ENCODE peak calls at places on chromosome 7, in four cellular contexts. H, Q, K and U are unnamed samples.

GRCh38 chr7:13797545-13797944 is 191.9 kb downstream of the ETV1 start:
- DNase-seq in H (no peak), Q (no peak), K (no peak), U (no peak)

GRCh38 chr7:150848561-150849115 is 3.7 kb upstream of the AOC1 start:
- DNase-seq in Q (no peak), H (no peak), K (no peak), U (no peak)

GRCh38 chr7:130995252-130996081 is 261.5 kb upstream of the KLF14 start:
- DNase-seq in K (no peak), H (no peak), Q (no peak), U (no peak)

GRCh38 chr7:76509931-76510877 is at the start of gene UPK3B:
- DNase-seq in K (no peak), Q (no peak), H (no peak), U (no peak)

GRCh38 chr7:6384327-6384726 is 63.4 kb downstream of the DAGLB start:
- DNase-seq in Q (no peak), K (no peak), H (no peak), U (no peak)

GRCh38 chr7:80232969-80233724 is 98.5 kb downstream of the GNAI1 start:
- DNase-seq in H (no peak), Q (no peak), K (no peak), U (no peak)

GRCh38 chr7:151083824-151084160 is 499 bp upstream of the TMUB1 start:
- DNase-seq in K (no peak), Q (no peak), H (no peak), U (no peak)

GRCh38 chr7:47783456-47784240 is 164.6 kb downstream of the PKD1L1 start:
- DNase-seq in H (peak), K (no peak), Q (no peak), U (no peak)

GRCh38 chr7:44287488-44288380 is 37.7 kb downstream of the CAMK2B start:
- DNase-seq in Q (no peak), H (no peak), K (peak), U (no peak)

GRCh38 chr7:105924950-105925349 is 38.1 kb upstream of the CDHR3 start:
- DNase-seq in Q (no peak), K (no peak), H (no peak), U (no peak)

GRCh38 chr7:64884085-64884912 is 18.8 kb upstream of the ZNF273 start:
- DNase-seq in Q (no peak), K (no peak), H (no peak), U (no peak)

GRCh38 chr7:99024066-99024465 is 119.8 kb downstream of the SMURF1 start:
- DNase-seq in Q (no peak), K (no peak), H (no peak), U (no peak)

GRCh38 chr7:45978010-45978681 is 57.1 kb upstream of the IGFBP3 start:
- DNase-seq in Q (no peak), K (no peak), H (peak), U (no peak)

GRCh38 chr7:46577394-46577793 is 656.3 kb upstream of the IGFBP3 start:
- DNase-seq in K (no peak), Q (no peak), H (no peak), U (no peak)

GRCh38 chr7:103794424-103794823 is 195.0 kb downstream of the RELN start:
- DNase-seq in Q (no peak), H (no peak), K (no peak), U (no peak)

GRCh38 chr7:149880871-149881301 is 7.1 kb downstream of the ATP6V0E2 start:
- DNase-seq in K (peak), H (no peak), Q (no peak), U (no peak)

GRCh38 chr7:74164985-74165456 is 9.1 kb upstream of the EIF4H start:
- DNase-seq in Q (no peak), K (no peak), H (no peak), U (no peak)

GRCh38 chr7:20200361-20200760 is 16.8 kb downstream of the MACC1 start:
- DNase-seq in H (no peak), K (no peak), Q (no peak), U (no peak)

GRCh38 chr7:78125884-78126283 is 327.3 kb downstream of the PHTF2 start:
- DNase-seq in K (no peak), Q (no peak), H (no peak), U (no peak)

GRCh38 chr7:150390206-150390605 is 11.1 kb downstream of the ZNF775 start:
- DNase-seq in Q (no peak), H (no peak), K (no peak), U (no peak)

GRCh38 chr7:107224374-107224773 is 55.6 kb downstream of the HBP1 start:
- DNase-seq in H (no peak), Q (no peak), K (no peak), U (no peak)

GRCh38 chr7:86559096-86559495 is 84.6 kb upstream of the GRM3 start:
- DNase-seq in Q (no peak), H (no peak), K (no peak), U (no peak)

GRCh38 chr7:143936087-143937009 is 1.3 kb downstream of the OR2F2 start:
- DNase-seq in H (peak), K (no peak), Q (no peak), U (no peak)

GRCh38 chr7:78535655-78536054 is 737.1 kb downstream of the PHTF2 start:
- DNase-seq in K (no peak), Q (no peak), H (no peak), U (no peak)

GRCh38 chr7:129958643-129959479 is 6.1 kb upstream of the UBE2H start:
- DNase-seq in H (peak), K (no peak), Q (no peak), U (peak)

GRCh38 chr7:140541513-140542192 is 62.3 kb upstream of the MKRN1 start:
- DNase-seq in H (peak), K (no peak), Q (no peak), U (no peak)

GRCh38 chr7:54637712-54638396 is 95.7 kb downstream of the VSTM2A start:
- DNase-seq in K (no peak), Q (no peak), H (no peak), U (no peak)
- H3K27ac ChIP-seq in K (no peak), Q (no peak), H (no peak), U (no peak)

GRCh38 chr7:154931906-154932305 is 71.0 kb downstream of the PAXIP1 start:
- DNase-seq in K (no peak), Q (no peak), H (no peak), U (no peak)

GRCh38 chr7:154927624-154928125 is 75.2 kb downstream of the PAXIP1 start:
- DNase-seq in H (peak), K (peak), Q (peak), U (peak)

GRCh38 chr7:154929006-154929726 is 73.8 kb downstream of the PAXIP1 start:
- DNase-seq in H (no peak), K (no peak), Q (no peak), U (no peak)

GRCh38 chr7:154928136-154929005 is 74.6 kb downstream of the PAXIP1 start:
- DNase-seq in K (no peak), H (peak), Q (peak), U (peak)
- H3K27ac ChIP-seq in K (peak), H (peak), Q (peak), U (peak)

GRCh38 chr7:94578615-94579014 is 69.0 kb downstream of the CASD1 start:
- DNase-seq in K (no peak), Q (no peak), H (no peak), U (no peak)

GRCh38 chr7:94576316-94576715 is 66.7 kb downstream of the CASD1 start:
- DNase-seq in H (no peak), Q (no peak), K (no peak), U (no peak)

GRCh38 chr7:94580601-94581000 is 71.0 kb downstream of the CASD1 start:
- DNase-seq in K (no peak), Q (no peak), H (no peak), U (no peak)

GRCh38 chr7:94575646-94576045 is 66.0 kb downstream of the CASD1 start:
- DNase-seq in H (no peak), K (no peak), Q (no peak), U (no peak)

GRCh38 chr7:94577357-94577756 is 67.7 kb downstream of the CASD1 start:
- DNase-seq in K (no peak), Q (no peak), H (no peak), U (no peak)
- H3K27ac ChIP-seq in K (no peak), Q (no peak), H (no peak), U (no peak)

GRCh38 chr7:50783304-50783703 is 608 bp upstream of the GRB10 start:
- DNase-seq in Q (no peak), K (no peak), H (no peak), U (no peak)
- H3K27ac ChIP-seq in Q (no peak), K (peak), H (peak), U (no peak)

GRCh38 chr7:128431754-128432153 is 22.0 kb upstream of the IMPDH1 start:
- DNase-seq in Q (no peak), K (no peak), H (no peak), U (no peak)
- H3K27ac ChIP-seq in Q (no peak), K (peak), H (no peak), U (no peak)

GRCh38 chr7:141702892-141703291 is 926 bp upstream of the DENND11 start:
- DNase-seq in Q (no peak), K (no peak), H (no peak), U (no peak)
- H3K27ac ChIP-seq in Q (no peak), K (peak), H (no peak), U (no peak)

GRCh38 chr7:55066479-55066878 is 47.7 kb downstream of the EGFR start:
- DNase-seq in H (peak), K (no peak), Q (no peak), U (no peak)

GRCh38 chr7:55066938-55067337 is 48.1 kb downstream of the EGFR start:
- DNase-seq in Q (no peak), H (no peak), K (no peak), U (no peak)

GRCh38 chr7:55065511-55066229 is 46.9 kb downstream of the EGFR start:
- DNase-seq in K (no peak), H (peak), Q (no peak), U (no peak)

GRCh38 chr7:55063633-55064032 is 44.8 kb downstream of the EGFR start:
- DNase-seq in Q (no peak), H (peak), K (no peak), U (no peak)

GRCh38 chr7:55065079-55065478 is 46.3 kb downstream of the EGFR start:
- DNase-seq in Q (no peak), H (peak), K (no peak), U (no peak)
- H3K27ac ChIP-seq in Q (no peak), H (peak), K (peak), U (no peak)

GRCh38 chr7:30844916-30845315 is 66.7 kb upstream of the AQP1 start:
- DNase-seq in H (no peak), K (no peak), Q (no peak), U (no peak)
- H3K27ac ChIP-seq in H (no peak), K (no peak), Q (no peak), U (no peak)

GRCh38 chr7:116368960-116369359 is 130.6 kb upstream of the CAV2 start:
- DNase-seq in H (no peak), Q (no peak), K (no peak), U (no peak)
- H3K27ac ChIP-seq in H (no peak), Q (no peak), K (no peak), U (no peak)